ENCODE peak calls at places on chromosomes 11 and 22, in four cellular contexts. Y is colonic mucosa; O is CD8-positive, alpha-beta T cell; C is left lung. T is an unnamed sample.
A peak's percentile ranks its signal among the peaks of the same experiment; 100 is the strongest.

GRCh38 chr22:48209473-48210271 is 1447.2 kb downstream of the TBC1D22A start:
- DNase-seq in O (no peak), Y (no peak), C (peak; percentile 70), T (no peak)

GRCh38 chr11:87712802-87713202 is 462.4 kb downstream of the RAB38 start:
- DNase-seq in C (no peak), Y (no peak), O (no peak), T (no peak)

GRCh38 chr22:19917389-19918138 is 24.0 kb upstream of the COMT start:
- DNase-seq in O (no peak), C (peak; percentile 51), Y (no peak), T (no peak)

GRCh38 chr11:96154802-96155520 is 188.0 kb downstream of the MAML2 start:
- DNase-seq in C (no peak), Y (no peak), O (no peak), T (no peak)

GRCh38 chr11:102842930-102843329 is 479 bp downstream of the MMP3 start:
- DNase-seq in Y (no peak), O (no peak), C (no peak), T (no peak)

GRCh38 chr11:2580061-2580421 is 119.8 kb downstream of the KCNQ1OT1 start:
- DNase-seq in Y (no peak), C (peak; percentile 58), O (no peak), T (no peak)

GRCh38 chr11:32173435-32173834 is 82.6 kb downstream of the RCN1 start:
- DNase-seq in C (no peak), O (no peak), Y (peak; percentile 49), T (peak; percentile 63)

GRCh38 chr22:35914665-35915476 is 113.8 kb downstream of the RBFOX2 start:
- DNase-seq in Y (peak; percentile 83), O (no peak), C (no peak), T (peak; percentile 58)

GRCh38 chr11:108576523-108576922 is 17.0 kb downstream of the EXPH5 start:
- DNase-seq in Y (no peak), O (no peak), C (no peak), T (no peak)

GRCh38 chr22:32994921-32995320 is 63.3 kb downstream of the SYN3 start:
- DNase-seq in Y (no peak), C (no peak), O (no peak), T (no peak)

GRCh38 chr22:29315286-29316195 is at the start of gene RASL10A:
- DNase-seq in O (no peak), Y (no peak), C (peak; percentile 77), T (no peak)

GRCh38 chr22:20424937-20425587 is 12.6 kb downstream of the SCARF2 start:
- DNase-seq in C (peak; percentile 68), O (no peak), Y (peak; percentile 18), T (peak; percentile 41)

GRCh38 chr11:34565417-34566208 is 52.0 kb upstream of the ELF5 start:
- DNase-seq in C (no peak), O (no peak), Y (peak; percentile 39), T (no peak)

GRCh38 chr11:96714689-96715088 is 324.9 kb downstream of the JRKL start:
- DNase-seq in O (no peak), Y (no peak), C (no peak), T (no peak)

GRCh38 chr22:37953062-37953436 is 352 bp downstream of the C22orf23 start:
- DNase-seq in O (no peak), Y (no peak), C (no peak), T (no peak)

GRCh38 chr22:22696104-22696503 is 51.7 kb downstream of the GGTLC2 start:
- DNase-seq in C (no peak), Y (no peak), O (no peak), T (no peak)

GRCh38 chr11:101797335-101797734 is 117.5 kb upstream of the CEP126 start:
- DNase-seq in O (no peak), Y (no peak), C (no peak), T (no peak)

GRCh38 chr11:74535371-74536118 is 42.0 kb upstream of the LIPT2 start:
- DNase-seq in C (no peak), O (no peak), Y (no peak), T (no peak)

GRCh38 chr11:85697747-85698146 is 11.8 kb upstream of the CCDC89 start:
- DNase-seq in C (no peak), Y (no peak), O (no peak), T (no peak)

GRCh38 chr11:2261436-2262230 is 8.8 kb downstream of the ASCL2 start:
- DNase-seq in C (peak; percentile 55), O (peak; percentile 1), Y (peak; percentile 14), T (no peak)

GRCh38 chr22:24398409-24398808 is 29.0 kb upstream of the ADORA2A start:
- DNase-seq in C (no peak), O (no peak), Y (no peak), T (no peak)

GRCh38 chr22:28112548-28113043 is 193.5 kb upstream of the PITPNB start:
- DNase-seq in O (no peak), Y (no peak), C (no peak), T (no peak)

GRCh38 chr11:3159296-3160190 is 5.6 kb downstream of the OSBPL5 start:
- DNase-seq in Y (no peak), O (no peak), C (peak; percentile 66), T (no peak)

GRCh38 chr11:46948378-46949131 is 12.0 kb downstream of the CSTPP1 start:
- DNase-seq in Y (peak; percentile 43), O (no peak), C (no peak), T (no peak)

GRCh38 chr22:44532466-44533025 is 34.5 kb upstream of the RTL6 start:
- DNase-seq in O (no peak), C (no peak), Y (no peak), T (no peak)

GRCh38 chr11:76275446-76275845 is 69.1 kb upstream of the WNT11 start:
- DNase-seq in O (no peak), Y (no peak), C (peak; percentile 23), T (no peak)

GRCh38 chr11:76348348-76348747 is 32.6 kb downstream of the THAP12 start:
- DNase-seq in O (no peak), Y (no peak), C (no peak), T (no peak)

GRCh38 chr11:115333951-115334350 is 170.3 kb downstream of the CADM1 start:
- DNase-seq in O (no peak), Y (no peak), C (no peak), T (no peak)

GRCh38 chr11:64888761-64889511 is 10.5 kb upstream of the EHD1 start:
- DNase-seq in C (no peak), O (no peak), Y (peak; percentile 89), T (no peak)

GRCh38 chr22:44727148-44727547 is 25.1 kb downstream of the PRR5 start:
- DNase-seq in Y (no peak), C (peak; percentile 73), O (no peak), T (no peak)

GRCh38 chr11:48170840-48171233 is 45.8 kb upstream of the OR4B1 start:
- DNase-seq in C (no peak), O (no peak), Y (no peak), T (no peak)

GRCh38 chr11:34719303-34719848 is 98.5 kb downstream of the EHF start:
- DNase-seq in C (no peak), O (no peak), Y (no peak), T (no peak)

GRCh38 chr22:23282089-23282501 is 101.8 kb downstream of the BCR start:
- DNase-seq in Y (peak; percentile 44), O (no peak), C (peak; percentile 93), T (peak; percentile 61)

GRCh38 chr22:32880906-32881596 is 79.5 kb downstream of the TIMP3 start:
- DNase-seq in O (peak; percentile 10), Y (peak; percentile 56), C (peak; percentile 82), T (no peak)

GRCh38 chr11:62035293-62035692 is 67.9 kb upstream of the FTH1 start:
- DNase-seq in Y (no peak), O (no peak), C (no peak), T (no peak)

GRCh38 chr11:71532016-71532610 is 5.0 kb downstream of the KRTAP5-7 start:
- DNase-seq in Y (no peak), O (no peak), C (no peak), T (no peak)

GRCh38 chr11:32094931-32095330 is 4.1 kb downstream of the RCN1 start:
- DNase-seq in C (no peak), O (no peak), Y (no peak), T (no peak)

GRCh38 chr11:123176785-123177184 is 18.3 kb downstream of the CLMP start:
- DNase-seq in Y (no peak), O (no peak), C (no peak), T (no peak)

GRCh38 chr11:44770401-44770800 is 43.6 kb downstream of the TSPAN18 start:
- DNase-seq in O (no peak), C (no peak), Y (no peak), T (no peak)
- H3K27ac ChIP-seq in O (no peak overlapping the region), C (no peak overlapping the region), Y (no peak overlapping the region), T (no peak overlapping the region)

GRCh38 chr11:72613450-72613849 is 60.8 kb downstream of the PDE2A start:
- DNase-seq in O (no peak), C (no peak), Y (no peak), T (no peak)
- TF ChIP-seq CTCF in O (no peak), C (no peak), Y (no peak), T (no peak)

GRCh38 chr22:45891996-45892621 is 84.9 kb downstream of the WNT7B start:
- DNase-seq in C (peak; percentile 61), O (no peak), Y (no peak), T (no peak)
- H3K27me3 ChIP-seq in C (no peaks in the 10 kb centered on the region), O (no peaks in the 10 kb centered on the region), Y (peaks cover 4% of the 10 kb centered on the region), T (no peaks in the 10 kb centered on the region)

DNA sequence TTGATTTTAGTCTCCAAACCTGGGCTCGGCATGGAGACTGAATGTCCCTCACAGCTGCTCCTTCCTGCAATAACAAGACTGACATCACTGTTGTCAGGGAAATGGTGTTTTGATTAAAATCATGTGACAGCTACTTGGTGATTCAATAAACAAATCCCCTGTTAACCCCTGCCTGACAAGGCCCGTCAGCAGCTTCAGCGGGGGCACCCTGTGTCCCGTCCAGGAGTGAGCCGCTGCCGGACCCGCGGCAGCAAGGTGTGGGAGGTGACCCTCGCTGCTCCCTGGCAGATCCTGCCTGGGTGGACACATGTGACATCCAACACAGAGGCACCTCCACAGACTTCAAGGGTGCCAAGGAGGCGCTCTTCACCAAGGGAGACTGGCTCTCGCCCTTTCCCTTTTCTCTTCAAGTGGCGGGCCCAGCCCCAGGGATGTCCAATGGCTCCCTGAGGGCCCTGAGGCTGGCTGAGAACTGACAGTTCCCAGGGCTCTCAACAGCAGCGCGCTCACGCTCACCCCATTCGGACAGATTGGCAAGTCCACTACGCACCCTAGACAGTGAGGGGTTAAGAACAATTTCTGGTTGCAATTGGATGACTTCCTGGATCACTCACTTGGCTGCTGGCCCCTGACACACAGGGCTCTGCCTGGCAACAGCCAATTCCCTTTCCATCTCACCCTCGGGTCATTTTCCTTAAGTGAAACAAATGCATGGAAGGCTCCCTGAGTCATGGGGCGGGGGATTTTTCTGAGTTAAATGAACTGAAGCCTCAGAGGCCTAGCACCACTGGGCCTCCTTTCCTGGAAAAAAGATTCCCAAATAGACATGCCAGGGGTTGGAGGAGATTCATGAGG is 30.7 kb downstream of the PPP2R1B start:
- DNase-seq in O (no peak), C (no peak), Y (peak; percentile 57), T (peak; percentile 88)
- H3K27ac ChIP-seq in O (no peak overlapping the region), C (peak overlapping the region; percentile 93), Y (peak overlapping the region; percentile 90), T (peak overlapping the region; percentile 98)

GRCh38 chr11:68859123-68859522 is 17.4 kb upstream of the CPT1A start:
- DNase-seq in C (no peak), Y (no peak), O (no peak), T (no peak)

GRCh38 chr11:68855205-68855978 is 13.7 kb upstream of the CPT1A start:
- DNase-seq in C (peak; percentile 95), Y (peak; percentile 58), O (peak; percentile 11), T (no peak)

GRCh38 chr11:68852628-68853027 is 10.9 kb upstream of the CPT1A start:
- DNase-seq in C (no peak), O (no peak), Y (no peak), T (no peak)

GRCh38 chr11:68854273-68854958 is 12.7 kb upstream of the CPT1A start:
- DNase-seq in Y (no peak), C (no peak), O (no peak), T (no peak)

GRCh38 chr11:68857037-68857586 is 15.4 kb upstream of the CPT1A start:
- DNase-seq in O (no peak), C (no peak), Y (no peak), T (no peak)
- TF ChIP-seq CTCF in O (no peak), C (no peak), Y (no peak), T (no peak)

T was measured in dorsolateral prefrontal cortex.